ENCODE peak calls at places on chromosomes 7 and 10, in seven cellular contexts. I is GM23338; C is AG04449; H is skeletal muscle cell; N is posterior vena cava; W is activated CD4-positive, alpha-beta T cell treated with anti-CD3 and anti-CD28 coated beads for 1 hour; U is breast epithelium. K is an unnamed sample.

GRCh38 chr10:100977436-100977835 is 8.1 kb downstream of the SEMA4G start:
- DNase-seq in C (no peak), I (no peak), U (no peak), H (no peak), W (no peak), N (peak), K (no peak)

GRCh38 chr10:71252195-71252594 is 39.8 kb downstream of the UNC5B start:
- DNase-seq in H (no peak), U (no peak), W (no peak), I (no peak), N (no peak), C (no peak), K (no peak)

GRCh38 chr10:132943555-132944404 is 1.4 kb upstream of the CFAP46 start:
- DNase-seq in C (no peak), I (no peak), U (no peak), W (no peak), N (peak), H (no peak), K (no peak)

GRCh38 chr7:10300557-10300956 is 673.1 kb upstream of the PHF14 start:
- DNase-seq in C (no peak), I (no peak), W (no peak), H (no peak), U (no peak), N (no peak), K (no peak)

GRCh38 chr10:102299873-102300272 is 54.5 kb downstream of the GBF1 start:
- DNase-seq in W (no peak), I (no peak), U (no peak), H (no peak), N (no peak), C (no peak), K (no peak)

GRCh38 chr7:98670186-98670585 is 53.1 kb downstream of the NPTX2 start:
- DNase-seq in N (peak), C (no peak), I (no peak), W (no peak), U (no peak), H (no peak), K (no peak)

GRCh38 chr7:262251-262572 is 27.8 kb upstream of the FOXL3 start:
- DNase-seq in U (no peak), H (no peak), I (no peak), N (peak), C (no peak), W (no peak), K (no peak)

GRCh38 chr7:55524558-55525310 is 47.6 kb downstream of the VOPP1 start:
- DNase-seq in W (no peak), H (no peak), C (no peak), U (no peak), I (no peak), N (no peak), K (no peak)

GRCh38 chr7:105521027-105521730 is 892 bp downstream of the PUS7 start:
- DNase-seq in U (no peak), C (no peak), N (peak), I (peak), W (no peak), H (peak), K (no peak)

GRCh38 chr10:19629559-19629958 is 186.7 kb upstream of the PLXDC2 start:
- DNase-seq in N (peak), C (no peak), U (peak), H (peak), W (no peak), I (peak), K (no peak)

GRCh38 chr10:17229967-17230682 is 2.1 kb downstream of the VIM start:
- DNase-seq in U (peak), I (peak), C (no peak), N (peak), W (peak), H (no peak), K (no peak)

GRCh38 chr7:1421946-1422345 is 37.3 kb downstream of the MICALL2 start:
- DNase-seq in H (no peak), U (no peak), C (no peak), W (no peak), N (no peak), I (no peak), K (no peak)

GRCh38 chr10:10785627-10786333 is 231.9 kb upstream of the CELF2 start:
- DNase-seq in C (no peak), I (peak), H (peak), U (no peak), W (no peak), N (no peak), K (no peak)

K was measured in iPS DF 6.9.